ENCODE peak calls at places on chromosomes 1 and 21, in nine cellular contexts. W is WTC11; I is fibroblast of gingiva; A is adipocyte; N is stimulated activated CD8-positive, alpha-beta memory T cell treated with anti-CD3 and anti-CD28 coated beads, Interleukin-15, amount 100 ng/mL, for 24 hours; D is HFF-Myc; T is posterior vena cava; J is NCI-H2029; F is central memory CD4-positive, alpha-beta T cell. V is an unnamed sample.

GRCh38 chr1:32005522-32005921 is 8.1 kb upstream of the KHDRBS1 start:
- DNase-seq in W (no peak), D (no peak), F (no peak), A (no peak), J (no peak), N (no peak), T (no peak), I (no peak), V (no peak)

GRCh38 chr1:39727932-39728317 is 10.8 kb upstream of the PPIE start:
- DNase-seq in J (no peak), A (no peak), W (no peak), T (no peak), I (no peak), D (no peak), N (no peak), F (no peak), V (no peak)

GRCh38 chr1:46333300-46334029 is 7.1 kb upstream of the NSUN4 start:
- DNase-seq in J (peak), D (no peak), T (no peak), N (no peak), F (no peak), I (peak), A (no peak), W (peak), V (peak)

GRCh38 chr1:48947761-48948537 is 171.3 kb upstream of the BEND5 start:
- DNase-seq in A (peak), T (no peak), D (no peak), I (no peak), W (peak), N (no peak), F (no peak), J (no peak), V (peak)

GRCh38 chr21:26593800-26594199 is 20.7 kb upstream of the CYYR1 start:
- DNase-seq in T (no peak), W (no peak), D (no peak), A (no peak), N (no peak), J (no peak), I (no peak), F (no peak), V (no peak)

GRCh38 chr1:5620997-5621396 is 371.2 kb downstream of the NPHP4 start:
- DNase-seq in D (no peak), J (peak), N (no peak), A (no peak), F (no peak), T (no peak), W (peak), I (no peak), V (peak)

GRCh38 chr1:210311726-210312493 is 16.8 kb upstream of the HHAT start:
- DNase-seq in W (no peak), J (no peak), T (no peak), D (no peak), I (no peak), A (no peak), N (no peak), F (no peak), V (no peak)

GRCh38 chr1:155499953-155500621 is 62.5 kb downstream of the ASH1L start:
- DNase-seq in W (no peak), J (peak), I (no peak), A (peak), N (no peak), D (peak), F (no peak), T (no peak), V (peak)

GRCh38 chr1:177082855-177083741 is 81.4 kb downstream of the ASTN1 start:
- DNase-seq in N (no peak), J (no peak), I (no peak), F (no peak), A (peak), D (no peak), T (no peak), W (no peak), V (peak)

GRCh38 chr1:148318123-148318899 is 164.8 kb downstream of the PPIAL4G start:
- DNase-seq in D (no peak), I (peak), W (peak), N (no peak), A (peak), F (peak), T (no peak), J (no peak), V (peak)

GRCh38 chr1:228865613-228866320 is 130.5 kb downstream of the RHOU start:
- DNase-seq in T (no peak), I (no peak), W (no peak), J (no peak), F (no peak), N (no peak), A (no peak), D (no peak), V (no peak)

GRCh38 chr1:9317591-9318331 is 25.1 kb downstream of the SPSB1 start:
- DNase-seq in T (peak), F (no peak), D (no peak), A (peak), I (peak), W (no peak), N (no peak), J (peak), V (peak)

GRCh38 chr1:28392027-28392652 is 22.6 kb downstream of the PHACTR4 start:
- DNase-seq in F (no peak), J (no peak), N (no peak), D (peak), I (peak), W (no peak), A (peak), T (no peak), V (peak)

GRCh38 chr1:48677306-48678287 is 99.1 kb downstream of the BEND5 start:
- DNase-seq in D (peak), I (peak), N (peak), J (peak), T (no peak), W (peak), A (peak), F (no peak), V (peak)

GRCh38 chr1:23026573-23026972 is 7.3 kb downstream of the KDM1A start:
- DNase-seq in D (no peak), A (no peak), I (no peak), N (no peak), F (no peak), W (no peak), T (no peak), J (no peak), V (no peak)

GRCh38 chr1:182615468-182616129 is 11.4 kb upstream of the RGS16 start:
- DNase-seq in T (peak), A (peak), I (peak), F (no peak), D (no peak), W (peak), J (peak), N (no peak), V (peak)

GRCh38 chr21:31630062-31630711 is 29.3 kb upstream of the SOD1 start:
- DNase-seq in F (no peak), I (peak), T (peak), J (peak), D (peak), A (no peak), W (no peak), N (no peak), V (peak)

GRCh38 chr1:231215676-231216385 is 25.2 kb upstream of the GNPAT start:
- DNase-seq in A (no peak), I (no peak), W (no peak), D (no peak), J (no peak), T (no peak), F (no peak), N (no peak), V (no peak)

GRCh38 chr1:169348356-169349036 is 19.1 kb downstream of the NME7 start:
- DNase-seq in A (peak), N (no peak), D (peak), W (no peak), F (peak), T (no peak), J (peak), I (peak), V (peak)

GRCh38 chr1:8315573-8316475 is 2.1 kb upstream of the SLC45A1 start:
- DNase-seq in W (peak), T (no peak), F (no peak), I (no peak), N (no peak), A (no peak), J (no peak), D (no peak), V (no peak)

GRCh38 chr1:180525696-180526000 is 23.3 kb upstream of the ACBD6 start:
- DNase-seq in A (peak), T (no peak), W (no peak), F (no peak), N (no peak), D (no peak), J (no peak), I (no peak), V (no peak)

GRCh38 chr1:7387053-7387861 is 383.8 kb upstream of the VAMP3 start:
- DNase-seq in N (no peak), I (no peak), D (no peak), T (no peak), A (no peak), F (no peak), J (no peak), W (no peak), V (no peak)

GRCh38 chr1:54596756-54597155 is 26.6 kb downstream of the FAM151A start:
- DNase-seq in T (no peak), J (no peak), W (no peak), F (no peak), N (no peak), I (peak), D (no peak), A (peak), V (no peak)

GRCh38 chr1:37006132-37006868 is 28.0 kb downstream of the GRIK3 start:
- DNase-seq in F (no peak), W (no peak), I (no peak), J (no peak), N (no peak), D (no peak), A (no peak), T (no peak), V (no peak)

GRCh38 chr1:161196111-161196510 is 2.7 kb downstream of the ADAMTS4 start:
- DNase-seq in W (no peak), J (no peak), T (peak), A (no peak), F (no peak), N (no peak), I (no peak), D (no peak), V (no peak)

V was measured in astrocyte of the hippocampus.